ENCODE peak calls at places on chromosome 1, in four cellular contexts. J, Y, A and Q are unnamed samples.

GRCh38 chr1:43887748-43888147 is 45.9 kb upstream of the ARTN start:
- DNase-seq in J (no peak), Y (no peak), A (no peak), Q (no peak)

GRCh38 chr1:21919520-21919919 is 17.6 kb downstream of the HSPG2 start:
- DNase-seq in J (no peak), Y (no peak), A (no peak), Q (no peak)

GRCh38 chr1:93489756-93490155 is 41.8 kb downstream of the FNBP1L start:
- DNase-seq in J (no peak), Y (no peak), A (no peak), Q (no peak)

GRCh38 chr1:248243204-248243603 is 12.0 kb downstream of the OR2M4 start:
- DNase-seq in J (no peak), Y (peak; percentile 40), A (peak; percentile 11), Q (peak; percentile 50)

GRCh38 chr1:9610548-9610947 is 21.8 kb downstream of the TMEM201 start:
- DNase-seq in J (no peak), Y (no peak), A (no peak), Q (no peak)

GRCh38 chr1:47232187-47232874 is at the start of gene TAL1:
- DNase-seq in J (peak; percentile 42), Y (no peak), A (no peak), Q (no peak)

GRCh38 chr1:37901191-37901892 is 42.0 kb upstream of the MTF1 start:
- DNase-seq in J (no peak), Y (peak; percentile 6), A (no peak), Q (no peak)

GRCh38 chr1:160799641-160800040 is 3.7 kb downstream of the LY9 start:
- DNase-seq in J (no peak), Y (no peak), A (no peak), Q (no peak)

GRCh38 chr1:29682918-29683314 is 446.6 kb downstream of the PTPRU start:
- DNase-seq in J (no peak), Y (no peak), A (no peak), Q (no peak)

GRCh38 chr1:119968068-119968492 is 71.8 kb upstream of the ADAM30 start:
- DNase-seq in J (peak; percentile 69), Y (peak; percentile 84), A (peak; percentile 5), Q (peak; percentile 67)